ENCODE peak calls at places on chromosome 15, in five cellular contexts. F is IMR-90; Q is stimulated activated CD4-positive, alpha-beta T cell treated with anti-CD3 and anti-CD28 coated beads, TNF-alpha, amount 100 ng/mL, for 4 hours; H is SW 1271; T is activated CD8-positive, alpha-beta memory T cell treated with anti-CD3 and anti-CD28 coated beads, Interleukin-2, amount 50 U/mL, for 48 hours. K is an unnamed sample.
A peak's percentile ranks its signal among the peaks of the same experiment; 100 is the strongest.

GRCh38 chr15:71788646-71789579 is 21.4 kb upstream of the NR2E3 start:
- DNase-seq in Q (no peak), H (no peak), F (no peak), T (peak; percentile 6), K (no peak)

GRCh38 chr15:73319460-73320245 is 49.1 kb downstream of the HCN4 start:
- DNase-seq in T (no peak), F (no peak), H (no peak), Q (no peak), K (no peak)

GRCh38 chr15:57777034-57777433 is 70.5 kb downstream of the POLR2M start:
- DNase-seq in H (no peak), T (no peak), Q (no peak), F (no peak), K (no peak)

GRCh38 chr15:69599271-69599670 is 146.7 kb downstream of the RPLP1 start:
- DNase-seq in F (no peak), H (no peak), Q (no peak), T (no peak), K (no peak)

GRCh38 chr15:37586976-37587375 is 347.5 kb upstream of the TMCO5A start:
- DNase-seq in T (no peak), H (no peak), Q (no peak), F (peak; percentile 14), K (peak; percentile 7)

GRCh38 chr15:92097473-92098178 is 244.1 kb downstream of the SLCO3A1 start:
- DNase-seq in F (peak; percentile 46), T (no peak), Q (peak; percentile 16), H (peak; percentile 22), K (peak; percentile 87)

GRCh38 chr15:70096215-70096974 is 1.3 kb downstream of the TLE3 start:
- DNase-seq in T (peak; percentile 78), Q (peak; percentile 46), H (peak; percentile 53), F (peak; percentile 56), K (peak; percentile 67)

GRCh38 chr15:98428253-98428989 is 219.9 kb upstream of the IGF1R start:
- DNase-seq in F (peak; percentile 50), H (peak; percentile 23), Q (peak; percentile 46), T (peak; percentile 90), K (peak; percentile 88)

GRCh38 chr15:76310470-76311070 is 699 bp downstream of the ETFA start:
- DNase-seq in H (no peak), F (no peak), T (no peak), Q (no peak), K (peak; percentile 70)

GRCh38 chr15:86347245-86347644 is 267.6 kb downstream of the AGBL1 start:
- DNase-seq in F (no peak), T (no peak), H (no peak), Q (no peak), K (no peak)

GRCh38 chr15:77426377-77426776 is 5.7 kb downstream of the HMG20A start:
- DNase-seq in H (no peak), F (no peak), T (no peak), Q (no peak), K (no peak)

GRCh38 chr15:51799908-51800252 is 29.6 kb upstream of the TMOD3 start:
- DNase-seq in T (no peak), Q (no peak), H (no peak), F (no peak), K (no peak)

GRCh38 chr15:63196846-63197245 is 7.4 kb downstream of the RAB8B start:
- DNase-seq in Q (no peak), H (no peak), T (no peak), F (no peak), K (no peak)

GRCh38 chr15:87874896-87875661 is 381.5 kb downstream of the NTRK3 start:
- DNase-seq in F (peak; percentile 65), T (no peak), Q (no peak), H (no peak), K (no peak)

GRCh38 chr15:43762824-43763223 is 13.9 kb downstream of the ELL3 start:
- DNase-seq in F (peak; percentile 92), Q (no peak), H (no peak), T (no peak), K (peak; percentile 43)

GRCh38 chr15:47514251-47514652 is 203.1 kb upstream of the SEMA6D start:
- DNase-seq in F (peak; percentile 76), Q (no peak), T (no peak), H (peak; percentile 1), K (peak; percentile 85)

GRCh38 chr15:55789066-55789660 is 46.2 kb upstream of the PRTG start:
- DNase-seq in T (peak; percentile 89), Q (peak; percentile 9), H (no peak), F (no peak), K (no peak)

GRCh38 chr15:66483131-66483566 is 14.4 kb downstream of the SNAPC5 start:
- DNase-seq in Q (no peak), T (no peak), H (no peak), F (peak; percentile 52), K (no peak)

GRCh38 chr15:68051907-68052306 is 2.2 kb upstream of the PIAS1 start:
- DNase-seq in H (no peak), F (no peak), Q (no peak), T (no peak), K (no peak)

GRCh38 chr15:75049392-75049791 is 26.0 kb downstream of the PPCDC start:
- DNase-seq in T (no peak), Q (no peak), H (no peak), F (peak; percentile 28), K (no peak)

GRCh38 chr15:25236143-25236860 is 202.5 kb downstream of the UBE3A start:
- DNase-seq in F (no peak), T (no peak), H (no peak), Q (no peak), K (no peak)

GRCh38 chr15:28969511-28970085 is 83.8 kb downstream of the APBA2 start:
- DNase-seq in T (peak; percentile 37), Q (no peak), H (no peak), F (no peak), K (no peak)

GRCh38 chr15:57028176-57028575 is 109.7 kb downstream of the TCF12 start:
- DNase-seq in F (no peak), H (no peak), T (no peak), Q (no peak), K (no peak)

GRCh38 chr15:28023933-28024888 is 74.9 kb downstream of the OCA2 start:
- DNase-seq in H (no peak), F (no peak), T (no peak), Q (no peak), K (no peak)

GRCh38 chr15:70343961-70344360 is 246.2 kb upstream of the TLE3 start:
- DNase-seq in T (peak; percentile 23), Q (no peak), H (no peak), F (no peak), K (no peak)

GRCh38 chr15:45112143-45112591 is 1.8 kb downstream of the DUOX2 start:
- DNase-seq in H (no peak), Q (no peak), T (no peak), F (no peak), K (no peak)

GRCh38 chr15:79329186-79329611 is 18.3 kb downstream of the TMED3 start:
- DNase-seq in H (no peak), Q (no peak), F (peak; percentile 68), T (no peak), K (peak; percentile 24)

K was measured in adipocyte.